ENCODE peak calls at places on chromosomes 12 and 14, in six cellular contexts. Q is GM04504, H is HEK293T, F is AG08395, R is head of caudate nucleus, T is neural crest cell. X is an unnamed sample.
A peak's percentile ranks its signal among the peaks of the same experiment; 100 is the strongest.

GRCh38 chr14:61875483-61875882 is 113.3 kb downstream of the SNAPC1 start:
- DNase-seq in Q (no peak), H (no peak), F (no peak), R (no peak), T (no peak), X (no peak)

GRCh38 chr12:12024958-12025682 is 45.6 kb upstream of the BCL2L14 start:
- DNase-seq in Q (no peak), H (no peak), F (no peak), R (no peak), T (no peak), X (no peak)

GRCh38 chr12:125183187-125184067 is 118.2 kb downstream of the AACS start:
- DNase-seq in Q (peak; percentile 39), H (peak; percentile 84), F (peak; percentile 92), R (peak; percentile 93), T (peak; percentile 95), X (peak; percentile 76)

GRCh38 chr12:48773686-48774085 is 15.2 kb downstream of the ADCY6 start:
- DNase-seq in Q (no peak), H (no peak), F (no peak), R (no peak), T (no peak), X (no peak)

GRCh38 chr12:6303046-6303445 is 7.4 kb upstream of the PLEKHG6 start:
- DNase-seq in Q (no peak), H (no peak), F (no peak), R (no peak), T (no peak), X (no peak)

GRCh38 chr12:19131020-19131431 is 1.5 kb downstream of the PLEKHA5 start:
- DNase-seq in Q (no peak), H (peak; percentile 20), F (peak; percentile 47), R (peak; percentile 4), T (no peak), X (peak; percentile 41)

GRCh38 chr14:38951451-38951850 is 151.6 kb downstream of the SEC23A start:
- DNase-seq in Q (peak; percentile 53), H (no peak), F (peak; percentile 73), R (no peak), T (no peak), X (no peak)

GRCh38 chr12:95318071-95318545 is 100.5 kb downstream of the VEZT start:
- DNase-seq in Q (no peak), H (no peak), F (no peak), R (no peak), T (no peak), X (peak; percentile 28)

GRCh38 chr12:6363010-6363329 is 12.4 kb downstream of the SCNN1A start:
- DNase-seq in Q (no peak), H (no peak), F (no peak), R (no peak), T (no peak), X (no peak)

GRCh38 chr14:104715416-104715815 is 8.6 kb upstream of the ADSS1 start:
- DNase-seq in Q (no peak), H (no peak), F (no peak), R (no peak), T (no peak), X (no peak)

GRCh38 chr12:77940011-77940423 is 109.3 kb downstream of the NAV3 start:
- DNase-seq in Q (peak; percentile 78), H (no peak), F (peak; percentile 76), R (no peak), T (no peak), X (peak; percentile 67)

GRCh38 chr12:104569348-104570173 is 112.8 kb downstream of the CHST11 start:
- DNase-seq in Q (no peak), H (no peak), F (no peak), R (no peak), T (no peak), X (no peak)

X was measured in LoVo.